ENCODE peak calls at places on chromosomes 3 and 15, in eight cellular contexts. I is sigmoid colon, L is heart left ventricle, M is H1, A is HepG2, C is testis, R is A549, N is thyroid gland. Y is an unnamed sample.

GRCh38 chr3:61464785-61465184 is 96.6 kb upstream of the PTPRG start:
- DNase-seq in I (no peak), L (no peak), M (no peak), A (no peak), C (no peak), R (no peak), N (no peak), Y (no peak)

GRCh38 chr15:41557673-41558399 is 1.2 kb upstream of the TYRO3 start:
- DNase-seq in I (peak), L (peak), M (peak), A (peak), C (peak), R (peak), N (peak), Y (peak)

GRCh38 chr15:43230640-43231115 is 9.9 kb upstream of the EPB42 start:
- DNase-seq in I (peak), L (no peak), M (no peak), A (no peak), C (peak), R (peak), N (peak), Y (peak)

GRCh38 chr3:141442421-141442820 is 44.4 kb upstream of the RASA2 start:
- DNase-seq in I (no peak), L (no peak), M (no peak), A (no peak), C (no peak), R (no peak), N (no peak), Y (no peak)

GRCh38 chr3:184565421-184566211 is 4.0 kb downstream of the EPHB3 start:
- DNase-seq in I (no peak), L (no peak), M (no peak), A (no peak), C (no peak), R (no peak), N (peak), Y (peak)

GRCh38 chr3:98914210-98915080 is 12.9 kb upstream of the DCBLD2 start:
- DNase-seq in I (no peak), L (no peak), M (no peak), A (peak), C (no peak), R (peak), N (peak), Y (peak)

GRCh38 chr3:140467104-140467577 is 210.7 kb upstream of the TRIM42 start:
- DNase-seq in I (no peak), L (no peak), M (no peak), A (peak), C (no peak), R (peak), N (peak), Y (no peak)

GRCh38 chr15:91472316-91472756 is 372.3 kb downstream of the SV2B start:
- DNase-seq in I (no peak), L (no peak), M (no peak), A (no peak), C (no peak), R (no peak), N (no peak), Y (no peak)

GRCh38 chr15:70111203-70112017 is 13.7 kb upstream of the TLE3 start:
- DNase-seq in I (peak), L (peak), M (peak), A (no peak), C (peak), R (peak), N (peak), Y (peak)

GRCh38 chr3:49937081-49937480 is 2.9 kb upstream of the RBM6 start:
- DNase-seq in I (no peak), L (no peak), M (no peak), A (no peak), C (no peak), R (peak), N (no peak), Y (peak)

GRCh38 chr15:95503640-95504225 is 826.8 kb upstream of the NR2F2 start:
- DNase-seq in I (no peak), L (no peak), M (no peak), A (no peak), C (no peak), R (no peak), N (no peak), Y (no peak)

GRCh38 chr15:66928101-66928500 is 137.3 kb upstream of the SMAD3 start:
- DNase-seq in I (no peak), L (no peak), M (no peak), A (no peak), C (no peak), R (no peak), N (no peak), Y (no peak)

GRCh38 chr15:76217029-76217866 is 94.0 kb downstream of the ETFA start:
- DNase-seq in I (no peak), L (no peak), M (no peak), A (no peak), C (no peak), R (peak), N (no peak), Y (no peak)

GRCh38 chr3:40523781-40524180 is 979 bp upstream of the ZNF621 start:
- DNase-seq in I (no peak), L (no peak), M (no peak), A (no peak), C (no peak), R (peak), N (peak), Y (no peak)

GRCh38 chr3:69536306-69537020 is 150.6 kb upstream of the FRMD4B start:
- DNase-seq in I (no peak), L (no peak), M (no peak), A (no peak), C (no peak), R (no peak), N (peak), Y (no peak)

GRCh38 chr3:42652611-42653302 is 740 bp upstream of the ZBTB47 start:
- DNase-seq in I (peak), L (peak), M (no peak), A (peak), C (no peak), R (peak), N (peak), Y (peak)

GRCh38 chr15:29920515-29920914 is 98.2 kb upstream of the TJP1 start:
- DNase-seq in I (no peak), L (no peak), M (no peak), A (no peak), C (no peak), R (peak), N (peak), Y (peak)

GRCh38 chr3:85662462-85662861 is 703.7 kb downstream of the CADM2 start:
- DNase-seq in I (no peak), L (no peak), M (no peak), A (no peak), C (no peak), R (no peak), N (no peak), Y (no peak)

GRCh38 chr3:50221051-50221412 is 15.0 kb upstream of the GNAI2 start:
- DNase-seq in I (no peak), L (no peak), M (no peak), A (no peak), C (no peak), R (no peak), N (no peak), Y (no peak)

GRCh38 chr3:105354429-105354828 is 12.3 kb upstream of the ALCAM start:
- DNase-seq in I (no peak), L (no peak), M (no peak), A (no peak), C (no peak), R (no peak), N (no peak), Y (no peak)

GRCh38 chr15:40349163-40349562 is 1.7 kb upstream of the PHGR1 start:
- DNase-seq in I (no peak), L (no peak), M (no peak), A (peak), C (no peak), R (no peak), N (no peak), Y (no peak)

GRCh38 chr3:8488877-8489865 is 12.5 kb upstream of the LMCD1 start:
- DNase-seq in I (no peak), L (no peak), M (no peak), A (peak), C (no peak), R (no peak), N (no peak), Y (no peak)

GRCh38 chr3:65425880-65426279 is 612.8 kb downstream of the MAGI1 start:
- DNase-seq in I (no peak), L (no peak), M (no peak), A (peak), C (no peak), R (peak), N (no peak), Y (no peak)

GRCh38 chr3:195809291-195809785 is 2.4 kb downstream of the MUC4 start:
- DNase-seq in I (peak), L (no peak), M (no peak), A (no peak), C (no peak), R (no peak), N (peak), Y (no peak)

DNA sequence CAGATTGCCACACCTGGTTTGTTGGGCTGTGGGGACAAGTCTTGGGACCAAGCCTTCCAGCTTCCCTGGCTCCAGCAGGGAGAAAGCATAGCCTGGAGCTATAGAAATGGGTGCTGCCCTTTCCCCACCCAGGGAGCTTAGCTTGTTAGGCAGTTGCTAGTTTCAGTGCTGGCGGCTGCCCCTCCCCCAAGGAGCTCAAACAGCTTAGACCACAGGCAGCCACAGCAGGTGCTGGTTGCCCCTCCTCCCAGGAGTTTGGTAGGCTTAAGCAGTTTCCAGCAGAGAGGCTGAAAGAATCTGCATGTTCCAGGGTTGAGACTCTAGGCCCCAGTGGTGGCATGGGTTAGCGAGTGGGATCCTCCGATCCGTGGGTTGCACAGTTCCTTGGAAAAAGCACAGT is 889.7 kb downstream of the IGSF11 start:
- DNase-seq in I (no peak), L (no peak), M (no peak), A (no peak), C (no peak), R (no peak), N (no peak), Y (no peak)
- H3K4me3 ChIP-seq in I (no peak), L (no peak), M (no peak), A (no peak), C (no peak), R (no peak), N (no peak), Y (no peak)

GRCh38 chr3:129228891-129229585 is 20.4 kb upstream of the COPG1 start:
- DNase-seq in I (no peak), L (peak), M (no peak), A (peak), C (no peak), R (peak), N (no peak), Y (peak)
- TF ChIP-seq POLR2A in I (no peak), L (no peak), M (no peak), A (no peak), C (no peak), R (no peak), N (no peak), Y (no peak)

DNA sequence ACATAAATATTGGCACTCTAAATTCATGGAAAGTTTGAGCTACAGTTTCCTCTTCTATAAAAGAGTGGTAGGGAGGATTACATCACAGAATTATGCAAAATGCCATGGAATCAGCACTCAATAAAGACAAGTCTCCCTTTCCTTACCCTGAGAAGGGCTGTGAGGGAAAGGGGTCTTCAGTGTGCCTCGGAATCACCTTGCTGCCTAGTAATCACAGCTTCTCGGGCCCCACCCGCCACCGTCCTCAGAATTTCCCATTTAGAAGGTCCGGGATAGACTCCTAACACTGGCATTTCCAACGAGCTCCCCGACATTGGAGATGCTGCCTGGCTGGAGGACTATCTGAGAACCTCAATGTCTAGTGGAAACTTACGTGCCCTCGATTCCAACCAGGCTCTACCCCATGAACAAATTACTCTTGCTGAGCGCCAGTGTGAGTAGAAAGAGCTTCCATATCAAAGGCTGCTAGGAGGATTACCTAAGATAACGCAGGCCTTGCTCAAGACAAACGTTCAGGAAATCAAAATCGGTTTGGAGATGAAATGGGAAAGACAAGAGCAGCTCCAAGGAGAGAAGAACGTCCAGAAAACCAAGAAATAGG is 92.1 kb upstream of the CHD2 start:
- DNase-seq in I (no peak), L (no peak), M (no peak), A (no peak), C (peak), R (peak), N (no peak), Y (peak)
- H3K4me3 ChIP-seq in I (peak), L (peak), M (peak), A (peak), C (peak), R (peak), N (no peak), Y (peak)

DNA sequence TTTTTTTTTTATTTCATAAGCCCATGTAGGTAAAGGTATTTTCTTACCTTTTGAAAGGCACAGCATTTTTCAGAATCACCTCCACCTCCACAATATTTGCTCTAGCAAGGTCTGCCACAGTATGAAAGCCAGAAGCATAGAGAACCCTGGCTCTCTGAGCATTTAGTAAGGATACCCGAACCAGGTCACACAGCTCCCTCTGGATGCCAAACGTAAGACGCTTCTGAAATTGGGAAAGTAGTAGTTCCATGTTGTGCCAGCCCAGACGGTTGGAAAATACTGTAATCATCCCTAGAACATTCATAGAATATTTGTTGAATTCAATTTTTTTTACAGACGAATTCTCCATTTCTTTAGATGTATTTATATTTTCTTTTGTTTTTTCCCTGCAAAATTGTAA is 52.4 kb downstream of the POLQ start:
- DNase-seq in I (no peak), L (no peak), M (no peak), A (no peak), C (no peak), R (no peak), N (no peak), Y (no peak)
- TF ChIP-seq POLR2A in I (no peak), L (no peak), M (no peak), A (no peak), C (no peak), R (no peak), N (no peak), Y (no peak)

GRCh38 chr3:21621396-21621695 is 129.7 kb downstream of the ZNF385D start:
- DNase-seq in I (no peak), L (no peak), M (no peak), A (peak), C (no peak), R (peak), N (no peak), Y (no peak)

GRCh38 chr3:21620511-21621395 is 130.3 kb downstream of the ZNF385D start:
- DNase-seq in I (no peak), L (no peak), M (no peak), A (no peak), C (no peak), R (no peak), N (no peak), Y (no peak)

GRCh38 chr3:21618695-21619094 is 132.3 kb downstream of the ZNF385D start:
- DNase-seq in I (no peak), L (no peak), M (no peak), A (no peak), C (no peak), R (no peak), N (no peak), Y (no peak)

GRCh38 chr3:21624514-21624913 is 126.5 kb downstream of the ZNF385D start:
- DNase-seq in I (no peak), L (no peak), M (no peak), A (no peak), C (no peak), R (no peak), N (no peak), Y (no peak)
- H3K4me3 ChIP-seq in I (no peak), L (no peak), M (no peak), A (no peak), C (no peak), R (no peak), N (no peak), Y (no peak)